ENCODE peak calls at places on chromosomes 16 and 17, in seven cellular contexts. One of them, this sample, is unnamed.

GRCh38 chr17:63930951-63931575 is 1.1 kb downstream of the CD79B start:
- DNase-seq in OCI-LY7: peak
- DNase-seq in Calu3: no peak
- DNase-seq in neural progenitor cell: peak
- DNase-seq in cardiac muscle cell: peak
- DNase-seq in lung: peak
- DNase-seq in choroid plexus epithelial cell: no peak
- DNase-seq in this sample: no peak

GRCh38 chr17:74123866-74124265 is 79.6 kb upstream of the RPL38 start:
- DNase-seq in lung: no peak
- DNase-seq in Calu3: no peak
- DNase-seq in choroid plexus epithelial cell: no peak
- DNase-seq in cardiac muscle cell: no peak
- DNase-seq in OCI-LY7: no peak
- DNase-seq in neural progenitor cell: no peak
- DNase-seq in this sample: no peak

GRCh38 chr16:22683258-22683657 is 130.7 kb upstream of the HS3ST2 start:
- DNase-seq in Calu3: no peak
- DNase-seq in lung: no peak
- DNase-seq in OCI-LY7: no peak
- DNase-seq in choroid plexus epithelial cell: no peak
- DNase-seq in cardiac muscle cell: no peak
- DNase-seq in neural progenitor cell: no peak
- DNase-seq in this sample: no peak

GRCh38 chr17:6098050-6098449 is 27.9 kb downstream of the WSCD1 start:
- DNase-seq in neural progenitor cell: no peak
- DNase-seq in choroid plexus epithelial cell: no peak
- DNase-seq in OCI-LY7: no peak
- DNase-seq in cardiac muscle cell: no peak
- DNase-seq in lung: no peak
- DNase-seq in Calu3: no peak
- DNase-seq in this sample: no peak

GRCh38 chr17:74437702-74438101 is 5.8 kb downstream of the GPRC5C start:
- DNase-seq in cardiac muscle cell: no peak
- DNase-seq in OCI-LY7: peak
- DNase-seq in neural progenitor cell: no peak
- DNase-seq in Calu3: no peak
- DNase-seq in lung: no peak
- DNase-seq in choroid plexus epithelial cell: peak
- DNase-seq in this sample: no peak

GRCh38 chr17:913207-913606 is 66.4 kb downstream of the NXN start:
- DNase-seq in OCI-LY7: no peak
- DNase-seq in neural progenitor cell: no peak
- DNase-seq in lung: no peak
- DNase-seq in Calu3: no peak
- DNase-seq in cardiac muscle cell: no peak
- DNase-seq in choroid plexus epithelial cell: no peak
- DNase-seq in this sample: no peak

GRCh38 chr17:56309897-56310296 is 156.6 kb downstream of the ANKFN1 start:
- DNase-seq in neural progenitor cell: no peak
- DNase-seq in OCI-LY7: no peak
- DNase-seq in choroid plexus epithelial cell: no peak
- DNase-seq in lung: no peak
- DNase-seq in cardiac muscle cell: no peak
- DNase-seq in Calu3: no peak
- DNase-seq in this sample: no peak

GRCh38 chr17:10842658-10843057 is 4.8 kb upstream of the PIRT start:
- DNase-seq in cardiac muscle cell: no peak
- DNase-seq in OCI-LY7: no peak
- DNase-seq in Calu3: no peak
- DNase-seq in choroid plexus epithelial cell: no peak
- DNase-seq in lung: no peak
- DNase-seq in neural progenitor cell: no peak
- DNase-seq in this sample: no peak

GRCh38 chr17:1005361-1005946 is 8.5 kb downstream of the TIMM22 start:
- DNase-seq in neural progenitor cell: no peak
- DNase-seq in Calu3: no peak
- DNase-seq in OCI-LY7: no peak
- DNase-seq in cardiac muscle cell: peak
- DNase-seq in choroid plexus epithelial cell: peak
- DNase-seq in lung: no peak
- DNase-seq in this sample: no peak

GRCh38 chr17:35679007-35679682 is 52.3 kb upstream of the RASL10B start:
- DNase-seq in lung: no peak
- DNase-seq in neural progenitor cell: no peak
- DNase-seq in Calu3: no peak
- DNase-seq in choroid plexus epithelial cell: peak
- DNase-seq in cardiac muscle cell: no peak
- DNase-seq in OCI-LY7: no peak
- DNase-seq in this sample: no peak

GRCh38 chr17:79666111-79666510 is 55.3 kb upstream of the RBFOX3 start:
- DNase-seq in neural progenitor cell: no peak
- DNase-seq in lung: no peak
- DNase-seq in OCI-LY7: no peak
- DNase-seq in Calu3: no peak
- DNase-seq in cardiac muscle cell: no peak
- DNase-seq in choroid plexus epithelial cell: no peak
- DNase-seq in this sample: no peak

DNA sequence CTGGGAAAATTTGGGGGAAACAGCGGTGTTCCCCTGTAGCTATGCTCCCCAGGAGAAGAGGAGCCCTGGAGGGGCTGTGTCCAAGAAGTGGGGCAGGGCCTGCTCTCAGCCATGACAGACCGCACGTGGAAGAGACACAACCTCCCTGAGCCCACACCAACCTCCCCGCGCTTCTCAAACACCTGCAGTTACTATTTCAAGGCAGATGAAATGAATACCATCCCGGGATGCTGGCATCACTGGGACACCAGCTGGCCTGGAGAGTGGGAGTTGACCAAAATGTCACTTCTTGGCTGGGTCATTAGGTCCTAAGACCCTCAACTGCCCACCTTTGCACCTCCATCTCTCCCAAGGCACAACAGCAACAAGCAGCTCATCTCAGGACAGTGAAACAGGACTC is 32.0 kb downstream of the SPHK1 start:
- DNase-seq in Calu3: no peak
- DNase-seq in OCI-LY7: no peak
- DNase-seq in lung: no peak
- DNase-seq in neural progenitor cell: no peak
- DNase-seq in cardiac muscle cell: no peak
- DNase-seq in choroid plexus epithelial cell: no peak
- DNase-seq in this sample: no peak
- TF ChIP-seq CTCF in Calu3: no peak
- TF ChIP-seq CTCF in OCI-LY7: no peak
- TF ChIP-seq CTCF in lung: no peak
- TF ChIP-seq CTCF in neural progenitor cell: no peak
- TF ChIP-seq CTCF in cardiac muscle cell: no peak
- TF ChIP-seq CTCF in choroid plexus epithelial cell: no peak
- TF ChIP-seq CTCF in this sample: no peak

GRCh38 chr16:25257504-25257955 is at the start of gene ZKSCAN2:
- DNase-seq in Calu3: peak
- DNase-seq in lung: peak
- DNase-seq in choroid plexus epithelial cell: peak
- DNase-seq in cardiac muscle cell: peak
- DNase-seq in neural progenitor cell: peak
- DNase-seq in OCI-LY7: peak
- DNase-seq in this sample: peak

GRCh38 chr16:25257956-25258855 is 561 bp upstream of the ZKSCAN2 start:
- DNase-seq in choroid plexus epithelial cell: peak
- DNase-seq in lung: peak
- DNase-seq in neural progenitor cell: peak
- DNase-seq in OCI-LY7: peak
- DNase-seq in cardiac muscle cell: peak
- DNase-seq in Calu3: peak
- DNase-seq in this sample: peak

GRCh38 chr16:25258856-25259179 is 1.2 kb upstream of the ZKSCAN2 start:
- DNase-seq in cardiac muscle cell: no peak
- DNase-seq in lung: no peak
- DNase-seq in choroid plexus epithelial cell: no peak
- DNase-seq in OCI-LY7: peak
- DNase-seq in neural progenitor cell: no peak
- DNase-seq in Calu3: no peak
- DNase-seq in this sample: no peak

GRCh38 chr16:25260416-25260815 is 2.8 kb upstream of the ZKSCAN2 start:
- DNase-seq in Calu3: no peak
- DNase-seq in OCI-LY7: no peak
- DNase-seq in lung: no peak
- DNase-seq in neural progenitor cell: no peak
- DNase-seq in cardiac muscle cell: no peak
- DNase-seq in choroid plexus epithelial cell: no peak
- DNase-seq in this sample: no peak

DNA sequence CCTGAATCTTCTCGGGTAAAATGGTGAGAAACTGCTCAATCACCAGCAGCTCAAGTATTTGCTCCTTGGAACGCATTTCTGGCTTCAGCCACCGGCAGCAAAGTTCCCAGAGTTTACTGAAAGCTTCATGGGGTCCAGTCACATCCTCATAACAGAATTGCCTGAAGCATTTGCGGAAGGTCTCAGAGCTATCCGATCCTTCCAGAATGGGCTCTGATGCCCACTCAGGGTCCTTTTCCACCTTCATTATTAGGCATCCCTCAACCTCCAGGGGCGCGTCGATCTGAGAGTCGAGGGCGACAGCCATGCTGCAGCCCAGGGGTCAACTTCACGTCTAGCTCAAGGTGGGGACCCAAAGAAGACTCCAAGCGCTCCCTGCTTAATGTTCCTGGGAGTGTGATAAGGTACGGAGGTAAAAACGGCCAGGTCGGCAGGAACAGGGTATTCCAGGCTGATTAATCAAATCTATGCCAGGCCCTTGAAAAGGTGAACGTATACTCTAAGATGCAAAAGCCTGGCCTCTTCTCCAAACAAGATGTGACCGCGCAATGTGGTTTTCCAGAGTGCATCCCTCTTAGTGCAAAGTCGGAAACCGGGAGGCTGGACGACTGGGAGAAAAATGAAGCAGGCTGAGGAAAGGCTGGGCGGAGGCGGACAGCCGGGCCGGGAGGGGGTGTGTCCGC is 683 bp downstream of the ZKSCAN2 start:
- DNase-seq in neural progenitor cell: peak
- DNase-seq in OCI-LY7: peak
- DNase-seq in cardiac muscle cell: peak
- DNase-seq in lung: no peak
- DNase-seq in choroid plexus epithelial cell: peak
- DNase-seq in Calu3: peak
- DNase-seq in this sample: no peak
- TF ChIP-seq CTCF in neural progenitor cell: peak
- TF ChIP-seq CTCF in OCI-LY7: peak
- TF ChIP-seq CTCF in cardiac muscle cell: peak
- TF ChIP-seq CTCF in lung: no peak
- TF ChIP-seq CTCF in choroid plexus epithelial cell: peak
- TF ChIP-seq CTCF in Calu3: no peak
- TF ChIP-seq CTCF in this sample: no peak

GRCh38 chr17:33653389-33653788 is 360.3 kb upstream of the ASIC2 start:
- DNase-seq in neural progenitor cell: peak
- DNase-seq in lung: no peak
- DNase-seq in cardiac muscle cell: no peak
- DNase-seq in choroid plexus epithelial cell: no peak
- DNase-seq in Calu3: no peak
- DNase-seq in OCI-LY7: no peak
- DNase-seq in this sample: no peak

GRCh38 chr17:33657181-33657580 is 364.1 kb upstream of the ASIC2 start:
- DNase-seq in lung: no peak
- DNase-seq in choroid plexus epithelial cell: no peak
- DNase-seq in cardiac muscle cell: no peak
- DNase-seq in neural progenitor cell: peak
- DNase-seq in OCI-LY7: no peak
- DNase-seq in Calu3: no peak
- DNase-seq in this sample: no peak

GRCh38 chr17:33647976-33648375 is 354.9 kb upstream of the ASIC2 start:
- DNase-seq in Calu3: peak
- DNase-seq in lung: no peak
- DNase-seq in cardiac muscle cell: peak
- DNase-seq in OCI-LY7: peak
- DNase-seq in choroid plexus epithelial cell: peak
- DNase-seq in neural progenitor cell: peak
- DNase-seq in this sample: no peak

GRCh38 chr17:33651631-33652030 is 358.5 kb upstream of the ASIC2 start:
- DNase-seq in choroid plexus epithelial cell: no peak
- DNase-seq in OCI-LY7: no peak
- DNase-seq in lung: no peak
- DNase-seq in cardiac muscle cell: no peak
- DNase-seq in Calu3: no peak
- DNase-seq in neural progenitor cell: no peak
- DNase-seq in this sample: no peak
- TF ChIP-seq CTCF in choroid plexus epithelial cell: peak
- TF ChIP-seq CTCF in OCI-LY7: no peak
- TF ChIP-seq CTCF in lung: no peak
- TF ChIP-seq CTCF in cardiac muscle cell: no peak
- TF ChIP-seq CTCF in Calu3: no peak
- TF ChIP-seq CTCF in neural progenitor cell: peak
- TF ChIP-seq CTCF in this sample: no peak

DNA sequence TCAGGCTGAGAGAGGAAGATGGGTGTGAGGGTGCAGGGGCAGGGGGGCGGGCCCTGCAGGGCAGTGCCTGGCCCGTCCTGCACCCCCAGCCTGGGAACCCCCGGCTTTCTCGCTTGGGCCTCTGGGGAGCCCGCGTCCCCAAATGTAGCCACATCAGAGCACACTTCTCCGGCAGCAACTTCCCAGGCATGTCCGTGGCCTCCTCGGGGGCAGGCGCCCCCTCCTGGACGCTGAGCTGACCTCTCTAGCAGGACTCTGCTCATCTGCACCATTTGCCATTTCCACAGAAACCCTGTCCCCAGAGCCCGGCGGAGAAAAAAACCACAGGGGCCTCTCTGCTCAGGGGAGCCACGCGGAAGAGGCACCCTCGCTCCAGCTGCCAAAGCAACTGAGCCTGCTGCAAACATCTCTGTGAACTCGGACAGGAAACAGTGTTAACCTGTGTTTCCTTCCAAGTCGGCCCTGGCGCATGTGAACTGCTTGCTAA is 63.4 kb downstream of the KLHDC4 start:
- DNase-seq in neural progenitor cell: peak
- DNase-seq in cardiac muscle cell: peak
- DNase-seq in OCI-LY7: peak
- DNase-seq in choroid plexus epithelial cell: peak
- DNase-seq in lung: no peak
- DNase-seq in Calu3: no peak
- DNase-seq in this sample: no peak
- TF ChIP-seq CTCF in neural progenitor cell: peak
- TF ChIP-seq CTCF in cardiac muscle cell: peak
- TF ChIP-seq CTCF in OCI-LY7: peak
- TF ChIP-seq CTCF in choroid plexus epithelial cell: peak
- TF ChIP-seq CTCF in lung: no peak
- TF ChIP-seq CTCF in Calu3: peak
- TF ChIP-seq CTCF in this sample: peak

GRCh38 chr17:13735444-13735843 is 133.7 kb upstream of the HS3ST3A1 start:
- DNase-seq in lung: no peak
- DNase-seq in Calu3: no peak
- DNase-seq in cardiac muscle cell: peak
- DNase-seq in neural progenitor cell: peak
- DNase-seq in OCI-LY7: no peak
- DNase-seq in choroid plexus epithelial cell: no peak
- DNase-seq in this sample: no peak
- TF ChIP-seq CTCF in lung: no peak
- TF ChIP-seq CTCF in Calu3: no peak
- TF ChIP-seq CTCF in cardiac muscle cell: no peak
- TF ChIP-seq CTCF in neural progenitor cell: peak
- TF ChIP-seq CTCF in OCI-LY7: no peak
- TF ChIP-seq CTCF in choroid plexus epithelial cell: peak
- TF ChIP-seq CTCF in this sample: peak

GRCh38 chr16:85010931-85011845 is at the start of gene ZDHHC7:
- DNase-seq in choroid plexus epithelial cell: peak
- DNase-seq in Calu3: peak
- DNase-seq in lung: peak
- DNase-seq in OCI-LY7: peak
- DNase-seq in cardiac muscle cell: peak
- DNase-seq in neural progenitor cell: peak
- DNase-seq in this sample: peak
- TF ChIP-seq CTCF in choroid plexus epithelial cell: peak
- TF ChIP-seq CTCF in Calu3: no peak
- TF ChIP-seq CTCF in lung: no peak
- TF ChIP-seq CTCF in OCI-LY7: peak
- TF ChIP-seq CTCF in cardiac muscle cell: peak
- TF ChIP-seq CTCF in neural progenitor cell: peak
- TF ChIP-seq CTCF in this sample: peak

This sample was measured in osteocyte.